ENCODE peak calls at places on chromosome 10, in ten cellular contexts. One of them, this sample, is unnamed.

GRCh38 chr10:47269294-47269693 is 30.7 kb upstream of the GDF10 start:
- DNase-seq in DND-41: no peak
- DNase-seq in ACHN: no peak
- DNase-seq in T47D: no peak
- DNase-seq in SK-MEL-5: peak; percentile 2
- DNase-seq in GM20000: no peak
- DNase-seq in AG04449: no peak
- DNase-seq in activated naive CD8-positive, alpha-beta T cell treated with anti-CD3 and anti-CD28 coated beads, Interleukin-2, amount 50 U/mL, for 16 hours: no peak
- DNase-seq in mucosa of descending colon: no peak
- DNase-seq in fibroblast of the aortic adventitia: peak; percentile 15
- DNase-seq in this sample: no peak

GRCh38 chr10:86285136-86285790 is 81.3 kb downstream of the GRID1 start:
- DNase-seq in T47D: no peak
- DNase-seq in SK-MEL-5: no peak
- DNase-seq in ACHN: no peak
- DNase-seq in DND-41: no peak
- DNase-seq in activated naive CD8-positive, alpha-beta T cell treated with anti-CD3 and anti-CD28 coated beads, Interleukin-2, amount 50 U/mL, for 16 hours: no peak
- DNase-seq in fibroblast of the aortic adventitia: no peak
- DNase-seq in AG04449: no peak
- DNase-seq in GM20000: no peak
- DNase-seq in mucosa of descending colon: no peak
- DNase-seq in this sample: no peak

GRCh38 chr10:50992356-50992866 is 81.9 kb upstream of the PRKG1 start:
- DNase-seq in GM20000: no peak
- DNase-seq in mucosa of descending colon: peak; percentile 43
- DNase-seq in activated naive CD8-positive, alpha-beta T cell treated with anti-CD3 and anti-CD28 coated beads, Interleukin-2, amount 50 U/mL, for 16 hours: no peak
- DNase-seq in fibroblast of the aortic adventitia: peak; percentile 54
- DNase-seq in AG04449: no peak
- DNase-seq in SK-MEL-5: peak; percentile 11
- DNase-seq in DND-41: no peak
- DNase-seq in ACHN: no peak
- DNase-seq in T47D: no peak
- DNase-seq in this sample: no peak

GRCh38 chr10:112517381-112517976 is 70.5 kb downstream of the VTI1A start:
- DNase-seq in DND-41: no peak
- DNase-seq in SK-MEL-5: no peak
- DNase-seq in activated naive CD8-positive, alpha-beta T cell treated with anti-CD3 and anti-CD28 coated beads, Interleukin-2, amount 50 U/mL, for 16 hours: no peak
- DNase-seq in GM20000: no peak
- DNase-seq in fibroblast of the aortic adventitia: no peak
- DNase-seq in mucosa of descending colon: peak; percentile 26
- DNase-seq in ACHN: no peak
- DNase-seq in AG04449: no peak
- DNase-seq in T47D: no peak
- DNase-seq in this sample: no peak

GRCh38 chr10:30606313-30606712 is 23.2 kb downstream of the LYZL2 start:
- DNase-seq in T47D: no peak
- DNase-seq in mucosa of descending colon: no peak
- DNase-seq in activated naive CD8-positive, alpha-beta T cell treated with anti-CD3 and anti-CD28 coated beads, Interleukin-2, amount 50 U/mL, for 16 hours: no peak
- DNase-seq in ACHN: no peak
- DNase-seq in DND-41: no peak
- DNase-seq in GM20000: no peak
- DNase-seq in SK-MEL-5: no peak
- DNase-seq in AG04449: no peak
- DNase-seq in fibroblast of the aortic adventitia: no peak
- DNase-seq in this sample: no peak

GRCh38 chr10:90865400-90865799 is 6.4 kb upstream of the RPP30 start:
- DNase-seq in GM20000: no peak
- DNase-seq in SK-MEL-5: peak; percentile 54
- DNase-seq in AG04449: no peak
- DNase-seq in activated naive CD8-positive, alpha-beta T cell treated with anti-CD3 and anti-CD28 coated beads, Interleukin-2, amount 50 U/mL, for 16 hours: no peak
- DNase-seq in DND-41: no peak
- DNase-seq in T47D: no peak
- DNase-seq in fibroblast of the aortic adventitia: peak; percentile 56
- DNase-seq in ACHN: peak; percentile 32
- DNase-seq in mucosa of descending colon: no peak
- DNase-seq in this sample: no peak

GRCh38 chr10:97721871-97722780 is 8.6 kb downstream of the MARVELD1 start:
- DNase-seq in ACHN: no peak
- DNase-seq in SK-MEL-5: no peak
- DNase-seq in fibroblast of the aortic adventitia: no peak
- DNase-seq in activated naive CD8-positive, alpha-beta T cell treated with anti-CD3 and anti-CD28 coated beads, Interleukin-2, amount 50 U/mL, for 16 hours: no peak
- DNase-seq in GM20000: no peak
- DNase-seq in AG04449: no peak
- DNase-seq in DND-41: no peak
- DNase-seq in T47D: no peak
- DNase-seq in mucosa of descending colon: peak; percentile 86
- DNase-seq in this sample: no peak

GRCh38 chr10:34570887-34571286 is 244.2 kb downstream of the PARD3 start:
- DNase-seq in mucosa of descending colon: no peak
- DNase-seq in ACHN: no peak
- DNase-seq in SK-MEL-5: no peak
- DNase-seq in GM20000: no peak
- DNase-seq in DND-41: no peak
- DNase-seq in T47D: no peak
- DNase-seq in fibroblast of the aortic adventitia: no peak
- DNase-seq in AG04449: no peak
- DNase-seq in activated naive CD8-positive, alpha-beta T cell treated with anti-CD3 and anti-CD28 coated beads, Interleukin-2, amount 50 U/mL, for 16 hours: no peak
- DNase-seq in this sample: no peak

GRCh38 chr10:17428616-17429097 is 25.7 kb downstream of the ST8SIA6 start:
- DNase-seq in AG04449: no peak
- DNase-seq in fibroblast of the aortic adventitia: no peak
- DNase-seq in GM20000: peak; percentile 13
- DNase-seq in SK-MEL-5: no peak
- DNase-seq in DND-41: peak; percentile 71
- DNase-seq in ACHN: no peak
- DNase-seq in T47D: no peak
- DNase-seq in activated naive CD8-positive, alpha-beta T cell treated with anti-CD3 and anti-CD28 coated beads, Interleukin-2, amount 50 U/mL, for 16 hours: no peak
- DNase-seq in mucosa of descending colon: peak; percentile 33
- DNase-seq in this sample: peak; percentile 74

GRCh38 chr10:132651511-132652029 is 114.0 kb downstream of the INPP5A start:
- DNase-seq in ACHN: no peak
- DNase-seq in GM20000: no peak
- DNase-seq in fibroblast of the aortic adventitia: no peak
- DNase-seq in T47D: no peak
- DNase-seq in activated naive CD8-positive, alpha-beta T cell treated with anti-CD3 and anti-CD28 coated beads, Interleukin-2, amount 50 U/mL, for 16 hours: no peak
- DNase-seq in AG04449: no peak
- DNase-seq in mucosa of descending colon: no peak
- DNase-seq in SK-MEL-5: no peak
- DNase-seq in DND-41: no peak
- DNase-seq in this sample: no peak

GRCh38 chr10:116247701-116248100 is 25.3 kb downstream of the GFRA1 start:
- DNase-seq in GM20000: no peak
- DNase-seq in AG04449: no peak
- DNase-seq in T47D: no peak
- DNase-seq in mucosa of descending colon: no peak
- DNase-seq in SK-MEL-5: no peak
- DNase-seq in ACHN: peak; percentile 58
- DNase-seq in fibroblast of the aortic adventitia: no peak
- DNase-seq in activated naive CD8-positive, alpha-beta T cell treated with anti-CD3 and anti-CD28 coated beads, Interleukin-2, amount 50 U/mL, for 16 hours: no peak
- DNase-seq in DND-41: no peak
- DNase-seq in this sample: no peak

GRCh38 chr10:71727429-71728217 is 8.0 kb upstream of the C10orf105 start:
- DNase-seq in AG04449: no peak
- DNase-seq in fibroblast of the aortic adventitia: peak; percentile 56
- DNase-seq in mucosa of descending colon: peak; percentile 91
- DNase-seq in T47D: no peak
- DNase-seq in ACHN: no peak
- DNase-seq in SK-MEL-5: no peak
- DNase-seq in DND-41: peak; percentile 78
- DNase-seq in GM20000: peak; percentile 78
- DNase-seq in activated naive CD8-positive, alpha-beta T cell treated with anti-CD3 and anti-CD28 coated beads, Interleukin-2, amount 50 U/mL, for 16 hours: no peak
- DNase-seq in this sample: peak; percentile 70

GRCh38 chr10:14185501-14186045 is 145.2 kb downstream of the FRMD4A start:
- DNase-seq in SK-MEL-5: peak; percentile 85
- DNase-seq in mucosa of descending colon: no peak
- DNase-seq in AG04449: peak; percentile 21
- DNase-seq in ACHN: peak; percentile 95
- DNase-seq in DND-41: peak; percentile 74
- DNase-seq in fibroblast of the aortic adventitia: no peak
- DNase-seq in activated naive CD8-positive, alpha-beta T cell treated with anti-CD3 and anti-CD28 coated beads, Interleukin-2, amount 50 U/mL, for 16 hours: no peak
- DNase-seq in T47D: no peak
- DNase-seq in GM20000: peak; percentile 56
- DNase-seq in this sample: peak; percentile 15

GRCh38 chr10:101260764-101261341 is 31.6 kb upstream of the LBX1 start:
- DNase-seq in AG04449: no peak
- DNase-seq in activated naive CD8-positive, alpha-beta T cell treated with anti-CD3 and anti-CD28 coated beads, Interleukin-2, amount 50 U/mL, for 16 hours: no peak
- DNase-seq in GM20000: no peak
- DNase-seq in SK-MEL-5: no peak
- DNase-seq in ACHN: no peak
- DNase-seq in T47D: no peak
- DNase-seq in mucosa of descending colon: no peak
- DNase-seq in DND-41: no peak
- DNase-seq in fibroblast of the aortic adventitia: no peak
- DNase-seq in this sample: no peak

GRCh38 chr10:22429146-22429545 is 83.8 kb downstream of the SPAG6 start:
- DNase-seq in AG04449: no peak
- DNase-seq in DND-41: no peak
- DNase-seq in SK-MEL-5: no peak
- DNase-seq in GM20000: no peak
- DNase-seq in T47D: no peak
- DNase-seq in fibroblast of the aortic adventitia: no peak
- DNase-seq in activated naive CD8-positive, alpha-beta T cell treated with anti-CD3 and anti-CD28 coated beads, Interleukin-2, amount 50 U/mL, for 16 hours: no peak
- DNase-seq in ACHN: no peak
- DNase-seq in mucosa of descending colon: no peak
- DNase-seq in this sample: no peak

GRCh38 chr10:78426181-78426580 is 392.5 kb downstream of the RPS24 start:
- DNase-seq in ACHN: no peak
- DNase-seq in activated naive CD8-positive, alpha-beta T cell treated with anti-CD3 and anti-CD28 coated beads, Interleukin-2, amount 50 U/mL, for 16 hours: no peak
- DNase-seq in AG04449: no peak
- DNase-seq in mucosa of descending colon: no peak
- DNase-seq in SK-MEL-5: no peak
- DNase-seq in T47D: no peak
- DNase-seq in fibroblast of the aortic adventitia: no peak
- DNase-seq in DND-41: no peak
- DNase-seq in GM20000: no peak
- DNase-seq in this sample: no peak

GRCh38 chr10:115129752-115130151 is 36.6 kb downstream of the ATRNL1 start:
- DNase-seq in DND-41: no peak
- DNase-seq in GM20000: peak; percentile 11
- DNase-seq in T47D: no peak
- DNase-seq in activated naive CD8-positive, alpha-beta T cell treated with anti-CD3 and anti-CD28 coated beads, Interleukin-2, amount 50 U/mL, for 16 hours: no peak
- DNase-seq in mucosa of descending colon: no peak
- DNase-seq in SK-MEL-5: peak; percentile 49
- DNase-seq in AG04449: no peak
- DNase-seq in fibroblast of the aortic adventitia: peak; percentile 67
- DNase-seq in ACHN: peak; percentile 65
- DNase-seq in this sample: no peak

GRCh38 chr10:122054046-122055025 is 65.4 kb downstream of the TACC2 start:
- DNase-seq in SK-MEL-5: peak; percentile 70
- DNase-seq in ACHN: peak; percentile 61
- DNase-seq in activated naive CD8-positive, alpha-beta T cell treated with anti-CD3 and anti-CD28 coated beads, Interleukin-2, amount 50 U/mL, for 16 hours: no peak
- DNase-seq in mucosa of descending colon: peak; percentile 75
- DNase-seq in GM20000: no peak
- DNase-seq in DND-41: no peak
- DNase-seq in T47D: no peak
- DNase-seq in AG04449: no peak
- DNase-seq in fibroblast of the aortic adventitia: peak; percentile 74
- DNase-seq in this sample: no peak

GRCh38 chr10:48671914-48672595 is 12.6 kb upstream of the WDFY4 start:
- DNase-seq in T47D: no peak
- DNase-seq in AG04449: no peak
- DNase-seq in fibroblast of the aortic adventitia: no peak
- DNase-seq in GM20000: peak; percentile 64
- DNase-seq in mucosa of descending colon: no peak
- DNase-seq in activated naive CD8-positive, alpha-beta T cell treated with anti-CD3 and anti-CD28 coated beads, Interleukin-2, amount 50 U/mL, for 16 hours: no peak
- DNase-seq in ACHN: no peak
- DNase-seq in SK-MEL-5: no peak
- DNase-seq in DND-41: no peak
- DNase-seq in this sample: no peak

GRCh38 chr10:45624724-45625123 is 47.8 kb downstream of the ZFAND4 start:
- DNase-seq in fibroblast of the aortic adventitia: no peak
- DNase-seq in AG04449: no peak
- DNase-seq in DND-41: no peak
- DNase-seq in T47D: no peak
- DNase-seq in ACHN: no peak
- DNase-seq in GM20000: no peak
- DNase-seq in mucosa of descending colon: no peak
- DNase-seq in activated naive CD8-positive, alpha-beta T cell treated with anti-CD3 and anti-CD28 coated beads, Interleukin-2, amount 50 U/mL, for 16 hours: no peak
- DNase-seq in SK-MEL-5: no peak
- DNase-seq in this sample: no peak

GRCh38 chr10:36489181-36489927 is 636.0 kb upstream of the ANKRD30A start:
- DNase-seq in fibroblast of the aortic adventitia: peak; percentile 88
- DNase-seq in activated naive CD8-positive, alpha-beta T cell treated with anti-CD3 and anti-CD28 coated beads, Interleukin-2, amount 50 U/mL, for 16 hours: no peak
- DNase-seq in ACHN: no peak
- DNase-seq in mucosa of descending colon: no peak
- DNase-seq in AG04449: no peak
- DNase-seq in SK-MEL-5: no peak
- DNase-seq in GM20000: no peak
- DNase-seq in DND-41: no peak
- DNase-seq in T47D: no peak
- DNase-seq in this sample: no peak

GRCh38 chr10:78779339-78779955 is 289.3 kb upstream of the ZMIZ1 start:
- DNase-seq in ACHN: peak; percentile 90
- DNase-seq in SK-MEL-5: no peak
- DNase-seq in mucosa of descending colon: no peak
- DNase-seq in fibroblast of the aortic adventitia: no peak
- DNase-seq in activated naive CD8-positive, alpha-beta T cell treated with anti-CD3 and anti-CD28 coated beads, Interleukin-2, amount 50 U/mL, for 16 hours: no peak
- DNase-seq in T47D: no peak
- DNase-seq in GM20000: no peak
- DNase-seq in AG04449: no peak
- DNase-seq in DND-41: no peak
- DNase-seq in this sample: no peak